ENCODE peak calls at places on chromosomes 5 and 9, in four cellular contexts. O is IMR-90, Y is H9, I is neuronal stem cell. E is an unnamed sample.
A peak's percentile ranks its signal among the peaks of the same experiment; 100 is the strongest.

GRCh38 chr5:159022178-159022556 is 77.5 kb downstream of the EBF1 start:
- DNase-seq in O (peak; percentile 86), Y (no peak), I (no peak), E (no peak)

GRCh38 chr5:88250010-88250409 is 18.6 kb downstream of the TMEM161B start:
- DNase-seq in O (no peak), Y (no peak), I (no peak), E (no peak)

GRCh38 chr5:147752666-147753290 is 29.8 kb downstream of the JAKMIP2 start:
- DNase-seq in O (no peak), Y (no peak), I (no peak), E (no peak)

GRCh38 chr9:86454701-86455402 is 100.6 kb upstream of the TUT7 start:
- DNase-seq in O (peak; percentile 1), Y (no peak), I (no peak), E (peak; percentile 31)

GRCh38 chr5:72485366-72486052 is 21.7 kb downstream of the ZNF366 start:
- DNase-seq in O (no peak), Y (no peak), I (no peak), E (no peak)

GRCh38 chr5:131328536-131329186 is 64.8 kb downstream of the CDC42SE2 start:
- DNase-seq in O (peak; percentile 77), Y (no peak), I (no peak), E (peak; percentile 74)

GRCh38 chr5:72109625-72110024 is 2.4 kb downstream of the MAP1B start:
- DNase-seq in O (no peak), Y (no peak), I (no peak), E (no peak)

GRCh38 chr9:137384116-137384756 is 38.7 kb downstream of the EXD3 start:
- DNase-seq in O (peak; percentile 83), Y (no peak), I (no peak), E (no peak)

GRCh38 chr9:20491612-20492011 is 130.7 kb downstream of the MLLT3 start:
- DNase-seq in O (no peak), Y (no peak), I (no peak), E (no peak)

GRCh38 chr9:85745203-85745602 is 3.4 kb upstream of the AGTPBP1 start:
- DNase-seq in O (no peak), Y (no peak), I (no peak), E (no peak)

GRCh38 chr5:145347026-145347616 is 488.0 kb downstream of the PRELID2 start:
- DNase-seq in O (peak; percentile 72), Y (no peak), I (peak; percentile 42), E (peak; percentile 3)

GRCh38 chr9:13431137-13431536 is 151.6 kb upstream of the MPDZ start:
- DNase-seq in O (no peak), Y (peak; percentile 34), I (no peak), E (no peak)

GRCh38 chr5:55896663-55897062 is 45.5 kb downstream of the IL31RA start:
- DNase-seq in O (no peak), Y (no peak), I (no peak), E (no peak)

GRCh38 chr9:109477269-109478203 is 20.6 kb downstream of the PTPN3 start:
- DNase-seq in O (no peak), Y (no peak), I (no peak), E (no peak)

GRCh38 chr5:179974946-179975712 is 67.4 kb upstream of the TBC1D9B start:
- DNase-seq in O (no peak), Y (peak; percentile 80), I (peak; percentile 18), E (no peak)

GRCh38 chr9:4066682-4067081 is 233.2 kb downstream of the GLIS3 start:
- DNase-seq in O (no peak), Y (no peak), I (no peak), E (no peak)

GRCh38 chr9:109510506-109510905 is 12.4 kb upstream of the PTPN3 start:
- DNase-seq in O (no peak), Y (no peak), I (no peak), E (peak; percentile 34)

GRCh38 chr9:98797491-98797890 is 1.1 kb upstream of the ANKS6 start:
- DNase-seq in O (no peak), Y (no peak), I (no peak), E (no peak)

GRCh38 chr9:98794802-98795201 is 1.6 kb downstream of the ANKS6 start:
- DNase-seq in O (no peak), Y (no peak), I (no peak), E (no peak)

GRCh38 chr9:98795295-98795955 is 930 bp downstream of the ANKS6 start:
- DNase-seq in O (no peak), Y (no peak), I (no peak), E (no peak)

GRCh38 chr9:98796364-98797101 is at the start of gene ANKS6:
- DNase-seq in O (peak; percentile 65), Y (peak; percentile 83), I (peak; percentile 85), E (peak; percentile 93)

DNA sequence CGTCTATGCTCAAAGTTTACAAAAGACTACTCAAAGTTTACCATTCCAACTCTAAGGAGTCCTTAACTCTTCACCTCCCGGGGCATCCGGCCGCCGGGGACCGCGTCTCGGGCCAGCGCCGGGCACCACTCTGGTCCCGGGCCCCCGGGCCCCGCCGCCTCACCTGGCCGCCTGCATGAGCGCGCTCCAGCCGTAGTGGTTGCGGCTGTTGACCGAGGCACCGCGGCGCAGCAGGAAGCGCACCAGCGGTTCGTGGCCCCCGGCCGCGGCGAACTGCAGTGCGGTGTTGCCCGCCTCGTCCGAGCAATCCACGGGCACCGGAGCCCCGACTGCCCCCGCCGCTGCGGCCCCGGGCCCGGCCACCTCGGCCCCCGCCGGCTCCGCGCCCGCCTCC is 388 bp downstream of the ANKS6 start:
- DNase-seq in O (no peak), Y (no peak), I (no peak), E (peak; percentile 48)
- H3K4ac ChIP-seq in O (no peak overlapping the region), Y (no peak overlapping the region), I (no peak overlapping the region), E (no peak overlapping the region)

GRCh38 chr5:14417792-14418765 is 163.5 kb upstream of the OTULINL start:
- DNase-seq in O (peak; percentile 55), Y (no peak), I (no peak), E (no peak)
- H3K4ac ChIP-seq in O (peak overlapping the region; percentile 53), Y (no peak overlapping the region), I (no peak overlapping the region), E (peak overlapping the region; percentile 24)

GRCh38 chr5:74866653-74867162 is 521 bp upstream of the FAM169A start:
- DNase-seq in O (no peak), Y (peak; percentile 61), I (peak; percentile 55), E (no peak)

GRCh38 chr5:74863726-74864125 is 2.5 kb downstream of the FAM169A start:
- DNase-seq in O (no peak), Y (no peak), I (no peak), E (no peak)

GRCh38 chr5:74865799-74866652 is at the start of gene FAM169A:
- DNase-seq in O (peak; percentile 4), Y (peak; percentile 52), I (peak; percentile 59), E (no peak)

GRCh38 chr5:74865293-74865798 is 841 bp downstream of the FAM169A start:
- DNase-seq in O (no peak), Y (no peak), I (no peak), E (peak; percentile 23)

DNA sequence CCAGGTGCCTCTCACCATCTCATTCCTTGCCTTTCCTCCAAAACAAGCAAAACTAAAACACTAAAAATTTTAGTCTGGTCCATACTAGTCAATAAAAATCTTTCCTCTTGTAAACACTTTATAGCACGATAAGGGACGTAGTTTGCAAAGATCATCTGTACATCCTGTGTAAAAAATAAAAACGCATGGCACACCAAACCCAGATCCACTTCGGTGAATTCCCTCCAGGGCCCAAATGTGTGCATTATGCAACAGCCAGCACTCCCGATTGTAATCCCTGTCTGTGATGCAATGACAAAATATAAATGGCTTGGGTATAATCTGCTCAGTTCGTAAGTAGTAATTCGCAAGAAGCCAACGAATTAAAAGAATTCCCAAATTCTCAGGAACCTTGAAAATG is 1.4 kb downstream of the FAM169A start:
- DNase-seq in O (no peak), Y (no peak), I (no peak), E (peak; percentile 82)
- H3K4ac ChIP-seq in O (no peak overlapping the region), Y (no peak overlapping the region), I (no peak overlapping the region), E (peak overlapping the region; percentile 78)

DNA sequence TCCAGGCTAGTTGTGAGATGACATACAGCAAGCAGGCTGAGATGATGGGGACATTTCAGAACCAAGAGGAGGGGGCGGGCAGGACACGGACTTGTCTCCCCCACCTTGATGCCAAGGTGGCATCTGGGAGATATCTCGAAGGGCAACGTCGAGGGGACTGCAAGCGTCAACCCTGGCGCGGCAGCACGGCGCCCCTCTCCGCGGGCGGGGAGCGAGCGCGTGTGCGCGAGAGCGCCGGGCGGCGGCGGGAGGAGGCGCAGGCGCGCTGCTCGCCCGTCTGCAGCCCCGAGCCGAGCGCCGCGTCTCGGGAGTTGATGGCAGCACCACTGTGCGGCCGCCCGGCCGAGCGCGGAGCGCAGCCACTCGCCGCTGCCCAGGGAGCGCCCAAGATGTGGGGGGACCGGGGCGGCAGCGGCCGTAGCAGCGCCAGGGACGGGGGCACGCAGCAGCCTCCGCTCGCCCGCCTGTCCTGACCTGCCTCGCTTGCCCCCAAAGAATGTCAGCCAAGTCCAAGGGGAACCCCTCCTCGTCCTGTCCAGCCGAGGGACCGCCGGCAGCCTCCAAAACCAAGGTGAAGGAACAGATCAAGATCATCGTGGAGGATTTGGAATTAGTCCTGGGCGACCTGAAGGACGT is at the start of gene PRR16:
- DNase-seq in O (peak; percentile 73), Y (peak; percentile 68), I (peak; percentile 58), E (peak; percentile 39)
- H3K4ac ChIP-seq in O (peak within 1 kb of the TSS; percentile 98), Y (no peak within 1 kb of the TSS), I (no peak within 1 kb of the TSS), E (no peak within 1 kb of the TSS)

DNA sequence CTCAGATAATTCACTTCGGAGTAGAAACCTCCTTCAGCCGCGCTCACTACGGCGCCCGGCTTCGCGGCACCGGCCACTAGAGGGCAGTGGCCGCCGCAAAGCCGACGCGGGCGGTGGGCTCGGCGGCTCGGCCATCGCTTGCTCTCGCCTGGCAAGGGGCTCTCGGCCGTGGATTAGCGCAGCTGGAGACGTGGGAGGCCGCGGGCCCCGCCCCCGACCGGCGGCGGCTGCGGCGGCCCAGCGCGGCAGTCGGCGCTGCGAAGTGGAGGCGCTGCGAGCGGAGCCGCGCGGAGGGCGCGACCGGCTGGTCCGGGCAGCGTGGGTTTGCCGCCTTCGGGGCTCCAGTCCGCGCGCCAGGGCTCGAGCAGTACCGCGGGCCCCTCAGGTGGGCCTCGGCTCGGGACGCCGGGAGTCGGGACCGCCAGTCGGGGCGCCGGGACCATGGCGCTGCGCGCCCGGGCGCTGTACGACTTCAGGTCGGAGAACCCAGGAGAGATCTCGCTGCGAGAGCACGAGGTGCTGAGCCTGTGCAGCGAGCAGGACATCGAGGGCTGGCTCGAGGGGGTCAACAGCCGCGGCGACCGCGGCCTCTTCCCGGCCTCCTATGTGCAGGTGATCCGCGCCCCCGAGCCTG is at the start of gene SNX18:
- DNase-seq in O (peak; percentile 93), Y (peak; percentile 88), I (peak; percentile 88), E (peak; percentile 97)
- H3K4ac ChIP-seq in O (peak within 1 kb of the TSS; percentile 82), Y (no peak within 1 kb of the TSS), I (no peak within 1 kb of the TSS), E (peak within 1 kb of the TSS; percentile 82)

DNA sequence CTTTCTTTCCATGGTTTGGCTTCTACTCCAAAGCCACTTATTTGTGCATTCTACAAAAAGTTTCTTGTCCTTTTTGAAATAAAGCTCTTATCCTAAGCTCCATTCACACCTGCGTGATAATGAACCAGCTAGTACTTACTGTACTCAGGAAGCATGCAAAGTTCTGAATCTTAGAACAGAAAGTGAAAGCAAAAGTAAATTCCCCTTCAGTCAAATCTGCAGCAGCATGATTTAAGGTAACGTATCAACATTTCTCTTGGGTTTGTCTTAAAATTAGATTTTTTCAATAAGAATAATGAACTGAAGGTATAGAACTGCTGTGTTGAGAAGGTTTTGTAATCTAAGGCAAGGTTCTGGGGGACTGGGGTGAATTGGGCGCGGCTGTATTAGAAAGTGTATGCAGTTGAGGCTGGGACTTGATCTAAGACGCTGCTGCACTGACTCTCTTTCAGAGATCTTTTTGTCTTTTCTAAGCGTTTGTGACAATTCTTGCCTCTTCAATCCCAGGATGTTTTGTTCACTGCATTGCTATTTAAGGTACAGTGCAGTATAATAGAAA is at the start of gene ERAP2:
- DNase-seq in O (peak; percentile 52), Y (no peak), I (no peak), E (no peak)
- H3K4ac ChIP-seq in O (peak within 1 kb of the TSS; percentile 69), Y (no peak within 1 kb of the TSS), I (no peak within 1 kb of the TSS), E (no peak within 1 kb of the TSS)